ENCODE peak calls at places on chromosomes 5 and 9, in six cellular contexts. One of them, this sample, is unnamed.

GRCh38 chr5:149133795-149134777 is 7.2 kb upstream of the ABLIM3 start:
- DNase-seq in HepG2: no peak
- DNase-seq in GM12891: no peak
- DNase-seq in K562: peak; percentile 39
- DNase-seq in GM12878: no peak
- DNase-seq in H1: no peak
- DNase-seq in this sample: no peak

GRCh38 chr5:74631088-74631960 is 9.2 kb downstream of the ENC1 start:
- DNase-seq in HepG2: no peak
- DNase-seq in GM12891: peak; percentile 43
- DNase-seq in K562: no peak
- DNase-seq in GM12878: peak; percentile 97
- DNase-seq in H1: no peak
- DNase-seq in this sample: peak; percentile 36

GRCh38 chr5:96079075-96079474 is 117.4 kb upstream of the ELL2 start:
- DNase-seq in HepG2: peak; percentile 35
- DNase-seq in GM12891: no peak
- DNase-seq in K562: no peak
- DNase-seq in GM12878: no peak
- DNase-seq in H1: no peak
- DNase-seq in this sample: no peak

GRCh38 chr5:74895906-74896305 is 29.7 kb upstream of the FAM169A start:
- DNase-seq in HepG2: no peak
- DNase-seq in GM12891: no peak
- DNase-seq in K562: no peak
- DNase-seq in GM12878: no peak
- DNase-seq in H1: no peak
- DNase-seq in this sample: no peak

GRCh38 chr9:13817754-13818278 is 496.1 kb downstream of the NFIB start:
- DNase-seq in HepG2: no peak
- DNase-seq in GM12891: no peak
- DNase-seq in K562: no peak
- DNase-seq in GM12878: no peak
- DNase-seq in H1: no peak
- DNase-seq in this sample: no peak

GRCh38 chr5:137294604-137295003 is 204.5 kb downstream of the SPOCK1 start:
- DNase-seq in HepG2: no peak
- DNase-seq in GM12891: no peak
- DNase-seq in K562: no peak
- DNase-seq in GM12878: no peak
- DNase-seq in H1: no peak
- DNase-seq in this sample: no peak

GRCh38 chr9:134287591-134288518 is 38.4 kb upstream of the RXRA start:
- DNase-seq in HepG2: no peak
- DNase-seq in GM12891: no peak
- DNase-seq in K562: peak; percentile 37
- DNase-seq in GM12878: no peak
- DNase-seq in H1: no peak
- DNase-seq in this sample: no peak

GRCh38 chr5:14752497-14753071 is 88.1 kb downstream of the OTULIN start:
- DNase-seq in HepG2: peak; percentile 36
- DNase-seq in GM12891: no peak
- DNase-seq in K562: no peak
- DNase-seq in GM12878: no peak
- DNase-seq in H1: no peak
- DNase-seq in this sample: no peak

GRCh38 chr9:36488322-36488838 is 84.3 kb upstream of the MELK start:
- DNase-seq in HepG2: no peak
- DNase-seq in GM12891: no peak
- DNase-seq in K562: no peak
- DNase-seq in GM12878: no peak
- DNase-seq in H1: no peak
- DNase-seq in this sample: no peak

GRCh38 chr9:94980947-94981632 is 254.6 kb downstream of the AOPEP start:
- DNase-seq in HepG2: no peak
- DNase-seq in GM12891: no peak
- DNase-seq in K562: no peak
- DNase-seq in GM12878: no peak
- DNase-seq in H1: no peak
- DNase-seq in this sample: no peak

GRCh38 chr9:118609355-118610044 is 759.7 kb downstream of the BRINP1 start:
- DNase-seq in HepG2: no peak
- DNase-seq in GM12891: no peak
- DNase-seq in K562: no peak
- DNase-seq in GM12878: no peak
- DNase-seq in H1: no peak
- DNase-seq in this sample: no peak

GRCh38 chr5:55037046-55037771 is 13.2 kb downstream of the GZMK start:
- DNase-seq in HepG2: no peak
- DNase-seq in GM12891: no peak
- DNase-seq in K562: no peak
- DNase-seq in GM12878: no peak
- DNase-seq in H1: peak; percentile 46
- DNase-seq in this sample: no peak

GRCh38 chr5:1962619-1963355 is 80.1 kb upstream of the IRX4 start:
- DNase-seq in HepG2: no peak
- DNase-seq in GM12891: no peak
- DNase-seq in K562: no peak
- DNase-seq in GM12878: no peak
- DNase-seq in H1: no peak
- DNase-seq in this sample: no peak

GRCh38 chr9:133914483-133915342 is 77.4 kb downstream of the VAV2 start:
- DNase-seq in HepG2: peak; percentile 80
- DNase-seq in GM12891: no peak
- DNase-seq in K562: no peak
- DNase-seq in GM12878: no peak
- DNase-seq in H1: no peak
- DNase-seq in this sample: no peak

GRCh38 chr5:149100331-149100730 is 37.5 kb upstream of the SH3TC2 start:
- DNase-seq in HepG2: no peak
- DNase-seq in GM12891: no peak
- DNase-seq in K562: no peak
- DNase-seq in GM12878: no peak
- DNase-seq in H1: no peak
- DNase-seq in this sample: no peak

GRCh38 chr5:172740483-172741205 is 30.4 kb downstream of the DUSP1 start:
- DNase-seq in HepG2: no peak
- DNase-seq in GM12891: no peak
- DNase-seq in K562: no peak
- DNase-seq in GM12878: no peak
- DNase-seq in H1: no peak
- DNase-seq in this sample: no peak

GRCh38 chr5:144298658-144299057 is 128.0 kb downstream of the KCTD16 start:
- DNase-seq in HepG2: no peak
- DNase-seq in GM12891: no peak
- DNase-seq in K562: no peak
- DNase-seq in GM12878: no peak
- DNase-seq in H1: no peak
- DNase-seq in this sample: no peak

GRCh38 chr5:58497956-58498942 is 7.0 kb downstream of the GAPT start:
- DNase-seq in HepG2: peak; percentile 24
- DNase-seq in GM12891: no peak
- DNase-seq in K562: peak; percentile 9
- DNase-seq in GM12878: no peak
- DNase-seq in H1: peak; percentile 66
- DNase-seq in this sample: no peak

GRCh38 chr5:56080375-56081052 is 85.8 kb upstream of the IL6ST start:
- DNase-seq in HepG2: no peak
- DNase-seq in GM12891: no peak
- DNase-seq in K562: no peak
- DNase-seq in GM12878: peak; percentile 98
- DNase-seq in H1: no peak
- DNase-seq in this sample: no peak

DNA sequence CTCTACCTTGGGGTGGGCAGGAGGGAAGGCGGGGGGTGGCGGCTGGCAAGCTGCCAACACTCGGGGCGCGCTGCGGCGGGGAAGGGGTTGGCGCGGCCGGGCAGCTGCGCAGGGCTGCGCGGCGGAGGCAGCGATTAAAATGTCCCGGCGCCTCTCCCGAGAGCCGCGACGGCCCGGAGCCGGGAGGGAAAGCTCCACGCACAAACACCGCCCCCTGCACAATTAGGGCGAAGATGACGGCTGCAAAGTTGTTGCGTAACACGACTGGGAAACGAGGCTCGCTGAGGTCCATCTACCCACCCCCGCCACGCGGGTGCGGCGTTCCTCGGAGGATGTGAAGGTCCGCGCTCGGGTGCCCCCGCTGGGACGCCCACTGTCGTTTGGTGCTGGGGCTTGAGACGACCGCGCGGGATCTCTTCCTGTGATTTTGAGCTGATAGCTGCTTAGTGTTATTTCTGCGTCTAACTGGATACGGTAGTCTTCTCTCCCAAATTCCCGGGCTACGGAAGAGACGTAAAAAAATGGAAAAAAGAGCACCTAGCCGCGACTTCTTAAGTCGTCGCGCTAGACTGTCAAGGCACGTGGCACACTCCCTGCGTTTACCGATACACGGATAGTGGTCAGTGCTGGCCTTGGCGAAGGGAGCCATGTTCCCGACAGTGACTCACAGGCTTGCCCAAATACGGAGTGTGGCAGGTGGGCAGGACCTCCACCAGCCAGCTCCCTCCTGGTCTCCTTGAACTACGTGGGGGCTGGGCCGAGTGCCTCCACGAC is 958 bp upstream of the NFIL3 start:
- DNase-seq in HepG2: peak; percentile 48
- DNase-seq in GM12891: no peak
- DNase-seq in K562: peak; percentile 64
- DNase-seq in GM12878: no peak
- DNase-seq in H1: peak; percentile 67
- DNase-seq in this sample: no peak
- TF ChIP-seq TAF1 in HepG2: no peak
- TF ChIP-seq TAF1 in GM12891: no peak
- TF ChIP-seq TAF1 in K562: no peak
- TF ChIP-seq TAF1 in GM12878: no peak
- TF ChIP-seq TAF1 in H1: no peak
- TF ChIP-seq TAF1 in this sample: no peak

GRCh38 chr9:106324596-106325280 is 538.2 kb upstream of the ZNF462 start:
- DNase-seq in HepG2: no peak
- DNase-seq in GM12891: no peak
- DNase-seq in K562: no peak
- DNase-seq in GM12878: no peak
- DNase-seq in H1: no peak
- DNase-seq in this sample: no peak
- TF ChIP-seq POLR2AphosphoS5 in HepG2: no peak
- TF ChIP-seq POLR2AphosphoS5 in GM12891: no peak
- TF ChIP-seq POLR2AphosphoS5 in K562: no peak
- TF ChIP-seq POLR2AphosphoS5 in GM12878: no peak
- TF ChIP-seq POLR2AphosphoS5 in H1: no peak
- TF ChIP-seq POLR2AphosphoS5 in this sample: no peak

DNA sequence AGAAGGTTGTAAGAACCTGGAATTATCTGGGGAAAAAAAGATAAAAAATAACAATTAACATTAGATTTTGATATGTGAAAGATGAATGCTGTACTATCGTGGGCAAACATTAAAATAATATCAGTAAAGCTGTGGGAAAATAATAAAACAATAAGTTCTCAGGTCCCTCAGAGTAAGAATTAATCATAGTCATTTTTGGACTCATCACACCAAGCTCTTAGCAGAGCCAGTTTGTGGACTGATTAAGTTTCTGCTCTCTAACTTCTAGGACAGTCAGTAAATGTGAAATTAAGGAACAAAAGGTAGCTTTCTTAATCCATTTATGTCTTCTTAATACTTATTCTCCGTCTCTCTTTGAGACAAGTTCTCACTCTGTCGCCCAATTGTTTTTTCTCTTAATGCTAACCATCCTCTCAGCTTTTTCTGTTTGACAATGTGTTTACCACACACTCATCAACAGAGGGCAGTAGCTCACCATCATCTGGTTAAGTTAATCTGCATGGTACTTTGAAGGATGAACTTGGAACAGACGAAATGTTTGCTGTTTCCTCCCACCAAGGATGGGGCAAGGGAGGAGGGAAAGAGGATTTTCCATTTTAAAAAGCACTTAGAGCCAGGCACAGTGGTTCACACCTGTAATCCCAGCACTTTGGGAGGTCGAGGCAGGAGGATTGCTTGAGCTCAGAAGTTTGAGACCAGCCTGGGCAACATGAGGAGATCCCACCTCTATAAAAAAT is 5.3 kb upstream of the ACO1 start:
- DNase-seq in HepG2: peak; percentile 85
- DNase-seq in GM12891: no peak
- DNase-seq in K562: peak; percentile 54
- DNase-seq in GM12878: peak; percentile 44
- DNase-seq in H1: no peak
- DNase-seq in this sample: peak; percentile 17
- TF ChIP-seq POLR2A in HepG2: no peak
- TF ChIP-seq POLR2A in GM12891: no peak
- TF ChIP-seq POLR2A in K562: no peak
- TF ChIP-seq POLR2A in GM12878: no peak
- TF ChIP-seq POLR2A in H1: no peak
- TF ChIP-seq POLR2A in this sample: no peak

DNA sequence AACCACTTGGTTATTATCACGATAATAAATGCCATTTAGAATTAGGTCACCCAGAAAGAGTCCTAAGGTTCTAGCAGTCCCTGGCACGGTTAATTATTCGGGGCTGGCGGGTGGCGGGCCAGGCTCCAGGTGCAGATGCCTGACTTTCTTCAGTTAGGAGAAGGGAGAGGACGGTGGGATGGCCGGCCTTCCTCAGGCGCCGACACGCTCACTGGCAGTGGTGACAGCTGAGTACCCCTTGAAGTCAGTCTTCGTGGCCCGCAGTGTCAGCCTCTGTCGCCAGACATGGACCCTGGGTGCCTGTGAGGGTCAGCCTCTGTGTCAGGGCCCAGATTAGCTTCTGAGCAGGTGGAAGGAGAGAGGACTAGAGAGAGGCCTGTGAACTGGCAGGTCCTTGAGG is 21.1 kb upstream of the EXOC3 start:
- DNase-seq in HepG2: no peak
- DNase-seq in GM12891: no peak
- DNase-seq in K562: no peak
- DNase-seq in GM12878: no peak
- DNase-seq in H1: no peak
- DNase-seq in this sample: no peak
- TF ChIP-seq TAF1 in HepG2: no peak
- TF ChIP-seq TAF1 in GM12891: no peak
- TF ChIP-seq TAF1 in K562: no peak
- TF ChIP-seq TAF1 in GM12878: no peak
- TF ChIP-seq TAF1 in H1: no peak
- TF ChIP-seq TAF1 in this sample: no peak

GRCh38 chr5:92704590-92704989 is 876.4 kb downstream of the NR2F1-AS1 start:
- DNase-seq in HepG2: no peak
- DNase-seq in GM12891: no peak
- DNase-seq in K562: no peak
- DNase-seq in GM12878: no peak
- DNase-seq in H1: no peak
- DNase-seq in this sample: no peak
- TF ChIP-seq POLR2AphosphoS5 in HepG2: no peak
- TF ChIP-seq POLR2AphosphoS5 in GM12891: no peak
- TF ChIP-seq POLR2AphosphoS5 in K562: no peak
- TF ChIP-seq POLR2AphosphoS5 in GM12878: no peak
- TF ChIP-seq POLR2AphosphoS5 in H1: no peak
- TF ChIP-seq POLR2AphosphoS5 in this sample: no peak

This sample was measured in GM12892.